ENCODE peak calls at places on chromosome 19, in five cellular contexts. One of them, this sample, is unnamed.

GRCh38 chr19:41439441-41440222 is at the start of gene DMAC2:
- DNase-seq in WTC11: peak; percentile 97
- DNase-seq in K562: peak; percentile 95
- DNase-seq in GM12878: peak; percentile 89
- DNase-seq in H1: peak; percentile 96
- DNase-seq in this sample: peak; percentile 100

GRCh38 chr19:22545751-22546150 is 88.4 kb upstream of the ZNF492 start:
- DNase-seq in WTC11: peak; percentile 36
- DNase-seq in K562: peak; percentile 61
- DNase-seq in GM12878: no peak
- DNase-seq in H1: peak; percentile 63
- DNase-seq in this sample: peak; percentile 67

GRCh38 chr19:41595258-41595889 is 19.4 kb downstream of the CEACAM21 start:
- DNase-seq in WTC11: peak; percentile 65
- DNase-seq in K562: peak; percentile 56
- DNase-seq in GM12878: peak; percentile 40
- DNase-seq in H1: peak; percentile 52
- DNase-seq in this sample: peak; percentile 82

GRCh38 chr19:3984584-3984907 is 717 bp downstream of the EEF2 start:
- DNase-seq in WTC11: no peak
- DNase-seq in K562: peak; percentile 53
- DNase-seq in GM12878: no peak
- DNase-seq in H1: no peak
- DNase-seq in this sample: no peak

GRCh38 chr19:5718579-5719273 is 1.2 kb downstream of the LONP1 start:
- DNase-seq in WTC11: no peak
- DNase-seq in K562: peak; percentile 40
- DNase-seq in GM12878: peak; percentile 5
- DNase-seq in H1: no peak
- DNase-seq in this sample: no peak

GRCh38 chr19:6018786-6019185 is 40.8 kb upstream of the RANBP3 start:
- DNase-seq in WTC11: peak; percentile 79
- DNase-seq in K562: peak; percentile 69
- DNase-seq in GM12878: no peak
- DNase-seq in H1: peak; percentile 69
- DNase-seq in this sample: peak; percentile 82

GRCh38 chr19:6057651-6058365 is 52.5 kb downstream of the RFX2 start:
- DNase-seq in WTC11: no peak
- DNase-seq in K562: no peak
- DNase-seq in GM12878: no peak
- DNase-seq in H1: no peak
- DNase-seq in this sample: no peak

GRCh38 chr19:4889034-4889825 is 13.5 kb downstream of the ARRDC5 start:
- DNase-seq in WTC11: no peak
- DNase-seq in K562: peak; percentile 11
- DNase-seq in GM12878: no peak
- DNase-seq in H1: no peak
- DNase-seq in this sample: no peak

GRCh38 chr19:31140717-31141116 is 208.5 kb downstream of the TSHZ3 start:
- DNase-seq in WTC11: no peak
- DNase-seq in K562: no peak
- DNase-seq in GM12878: no peak
- DNase-seq in H1: no peak
- DNase-seq in this sample: no peak

GRCh38 chr19:35717665-35718344 is at the start of gene KMT2B:
- DNase-seq in WTC11: peak; percentile 97
- DNase-seq in K562: peak; percentile 93
- DNase-seq in GM12878: no peak
- DNase-seq in H1: peak; percentile 94
- DNase-seq in this sample: peak; percentile 98
- TF ChIP-seq CREB1 in WTC11: no peak
- TF ChIP-seq CREB1 in K562: peak; percentile 90
- TF ChIP-seq CREB1 in GM12878: peak; percentile 88
- TF ChIP-seq CREB1 in H1: peak; percentile 87
- TF ChIP-seq CREB1 in this sample: peak; percentile 83

GRCh38 chr19:34960103-34960805 is 3.8 kb downstream of the ZNF792 start:
- DNase-seq in WTC11: no peak
- DNase-seq in K562: no peak
- DNase-seq in GM12878: no peak
- DNase-seq in H1: peak; percentile 20
- DNase-seq in this sample: no peak
- TF ChIP-seq CREB1 in WTC11: no peak
- TF ChIP-seq CREB1 in K562: no peak
- TF ChIP-seq CREB1 in GM12878: no peak
- TF ChIP-seq CREB1 in H1: no peak
- TF ChIP-seq CREB1 in this sample: no peak

DNA sequence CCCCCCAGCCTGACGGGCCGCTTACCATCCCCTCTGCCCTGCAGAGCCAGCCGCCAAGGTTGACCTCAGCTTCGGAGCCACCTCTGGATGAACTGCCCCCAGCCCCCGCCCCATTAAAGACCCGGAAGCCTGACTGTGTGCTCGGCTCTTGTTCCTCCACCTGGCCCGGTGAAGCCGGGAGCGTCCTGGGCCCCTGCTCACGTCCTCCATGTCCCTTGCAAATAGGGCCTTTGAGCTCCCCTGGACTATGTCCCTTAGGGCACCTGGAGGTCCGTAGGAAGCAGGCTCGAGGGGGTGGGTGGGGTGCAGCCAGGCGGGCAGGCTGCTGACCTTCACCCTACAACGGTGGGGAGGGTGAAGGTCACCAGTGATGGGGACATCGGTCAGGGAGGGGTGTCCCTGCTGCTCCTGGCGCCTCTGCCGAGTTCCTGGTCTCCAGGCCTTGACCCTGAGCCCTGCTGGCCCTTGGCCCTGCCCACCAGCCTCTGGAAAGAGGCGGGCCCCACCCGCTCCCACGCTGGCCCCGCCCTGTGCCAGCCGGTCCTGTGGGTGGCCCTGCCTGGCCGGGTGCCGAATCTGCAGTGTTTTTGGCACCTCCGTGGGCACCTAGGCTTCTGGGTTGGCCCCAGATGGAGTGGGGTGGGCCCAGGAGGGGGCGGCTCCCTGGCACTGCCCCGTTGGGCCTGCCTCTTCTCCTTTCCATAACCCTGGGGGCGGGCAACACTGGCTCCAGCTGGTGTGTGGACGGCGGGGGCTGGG is 3.3 kb downstream of the ATP5F1D start:
- DNase-seq in WTC11: no peak
- DNase-seq in K562: no peak
- DNase-seq in GM12878: no peak
- DNase-seq in H1: no peak
- DNase-seq in this sample: no peak
- TF ChIP-seq CREB1 in WTC11: no peak
- TF ChIP-seq CREB1 in K562: no peak
- TF ChIP-seq CREB1 in GM12878: peak; percentile 2
- TF ChIP-seq CREB1 in H1: no peak
- TF ChIP-seq CREB1 in this sample: no peak

DNA sequence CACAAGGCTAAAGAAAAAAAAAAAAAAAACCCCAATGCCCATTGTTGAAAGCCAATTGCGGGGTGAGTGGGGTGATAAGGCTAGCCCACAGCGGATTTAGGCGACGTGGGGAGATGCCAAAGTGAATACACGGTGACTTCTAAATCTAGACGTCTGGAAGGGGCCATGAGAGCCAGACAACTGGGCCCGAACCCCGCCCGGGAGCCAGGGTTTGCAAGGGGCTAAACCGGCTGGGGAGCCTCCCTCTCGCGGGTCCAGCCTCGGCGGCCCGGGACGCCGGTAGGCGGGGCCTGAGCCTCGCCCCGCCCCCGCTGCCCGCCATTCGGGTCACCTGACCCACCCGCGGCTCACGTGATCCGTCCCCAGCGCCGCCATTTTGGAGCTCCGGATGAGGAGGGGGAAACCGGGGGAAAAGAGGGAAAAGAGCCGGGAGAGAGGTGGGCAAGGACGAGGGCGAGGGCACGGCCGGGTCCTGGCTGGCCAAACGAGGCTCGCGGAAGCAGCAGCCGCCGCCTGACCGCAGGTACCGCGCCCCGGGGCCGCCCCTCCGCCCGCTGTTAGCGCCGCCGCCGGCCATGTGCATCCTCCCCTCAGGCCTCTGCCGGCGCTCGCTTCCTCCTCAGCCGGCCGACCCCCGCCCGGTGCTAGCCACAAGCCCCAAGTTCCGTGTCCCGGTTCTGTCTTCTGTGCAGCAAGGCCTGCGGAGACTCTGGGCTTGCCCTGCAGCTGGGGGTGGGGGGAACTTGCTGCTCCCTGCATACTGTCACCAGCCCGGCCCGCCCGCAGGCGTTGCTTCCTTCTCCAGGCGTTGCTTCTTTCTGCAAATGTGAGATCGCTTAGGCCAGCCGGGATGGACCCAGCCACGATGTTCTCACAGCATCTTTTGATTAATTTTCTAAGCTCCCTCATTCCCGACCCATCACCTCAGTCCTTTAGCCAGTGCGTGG is at the start of gene ZNF507:
- DNase-seq in WTC11: peak; percentile 88
- DNase-seq in K562: peak; percentile 98
- DNase-seq in GM12878: no peak
- DNase-seq in H1: peak; percentile 95
- DNase-seq in this sample: peak; percentile 93
- TF ChIP-seq CREB1 in WTC11: no peak
- TF ChIP-seq CREB1 in K562: no peak
- TF ChIP-seq CREB1 in GM12878: no peak
- TF ChIP-seq CREB1 in H1: no peak
- TF ChIP-seq CREB1 in this sample: peak; percentile 29

DNA sequence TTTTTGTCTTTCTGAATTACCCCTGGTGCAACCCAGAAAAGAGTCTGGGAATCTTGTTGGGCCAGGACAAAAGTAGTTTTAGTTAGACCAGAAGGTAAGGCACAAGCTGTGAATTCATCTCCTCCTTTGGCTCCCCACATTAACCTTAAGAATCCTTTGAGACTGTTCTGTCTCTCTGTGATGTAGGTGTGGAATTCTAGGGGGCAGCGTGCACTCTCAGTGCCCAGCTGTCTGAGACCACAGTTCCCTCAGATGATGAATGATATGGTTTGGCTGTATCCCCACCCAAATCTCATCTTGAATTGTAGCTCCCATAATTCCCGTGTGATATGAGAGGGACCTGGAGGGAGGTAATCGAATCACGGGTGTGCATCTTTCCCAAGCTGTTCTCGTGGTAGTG is 43.9 kb downstream of the ZNF506 start:
- DNase-seq in WTC11: no peak
- DNase-seq in K562: no peak
- DNase-seq in GM12878: no peak
- DNase-seq in H1: no peak
- DNase-seq in this sample: no peak
- TF ChIP-seq CREB1 in WTC11: no peak
- TF ChIP-seq CREB1 in K562: no peak
- TF ChIP-seq CREB1 in GM12878: no peak
- TF ChIP-seq CREB1 in H1: no peak
- TF ChIP-seq CREB1 in this sample: no peak

DNA sequence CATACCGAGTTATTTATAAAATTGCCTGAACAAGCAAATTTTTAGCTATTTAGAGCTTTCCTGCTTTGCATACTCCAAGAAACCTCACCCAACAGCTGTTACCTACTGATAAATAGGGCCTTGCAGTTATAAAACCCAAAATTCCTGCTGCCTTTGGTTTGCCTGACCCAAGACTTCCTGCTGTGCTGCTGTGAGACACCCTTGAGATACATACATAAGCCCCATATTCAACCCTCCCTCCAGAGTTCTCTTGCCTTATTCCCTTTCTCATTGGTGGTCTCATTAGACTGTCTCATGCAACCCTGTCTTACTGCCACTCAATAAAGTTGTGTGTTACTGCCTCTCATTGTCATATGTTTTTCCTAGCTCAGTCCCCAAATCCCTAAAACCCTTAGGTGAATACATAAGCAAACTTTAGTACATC is 677.6 kb downstream of the UQCRFS1 start:
- DNase-seq in WTC11: no peak
- DNase-seq in K562: peak; percentile 39
- DNase-seq in GM12878: no peak
- DNase-seq in H1: no peak
- DNase-seq in this sample: no peak
- TF ChIP-seq CREB1 in WTC11: no peak
- TF ChIP-seq CREB1 in K562: no peak
- TF ChIP-seq CREB1 in GM12878: no peak
- TF ChIP-seq CREB1 in H1: no peak
- TF ChIP-seq CREB1 in this sample: no peak

DNA sequence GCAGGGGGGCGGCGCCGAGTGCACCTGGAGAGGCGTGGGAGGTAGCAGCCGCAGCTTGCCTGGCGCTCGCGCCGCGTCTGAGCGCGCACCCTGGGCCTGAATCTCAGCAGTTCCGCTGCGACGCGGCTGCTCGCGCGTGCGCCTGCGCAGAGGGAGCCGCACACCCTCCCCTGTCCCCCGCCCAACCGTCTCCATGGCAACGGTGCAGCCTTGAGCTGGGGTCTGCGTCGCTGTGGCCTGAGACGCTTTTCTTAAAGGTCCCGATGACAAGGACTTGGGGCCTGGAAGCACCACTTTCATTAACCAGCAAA is at the start of gene PNMA8B:
- DNase-seq in WTC11: peak; percentile 97
- DNase-seq in K562: peak; percentile 84
- DNase-seq in GM12878: no peak
- DNase-seq in H1: peak; percentile 94
- DNase-seq in this sample: peak; percentile 98
- TF ChIP-seq CREB1 in WTC11: no peak
- TF ChIP-seq CREB1 in K562: no peak
- TF ChIP-seq CREB1 in GM12878: no peak
- TF ChIP-seq CREB1 in H1: peak; percentile 37
- TF ChIP-seq CREB1 in this sample: no peak